ENCODE peak calls at places on chromosome 1, in seven cellular contexts. X is HCT116, A is neural crest cell, Q is ascending aorta, N is bronchial epithelial cell, T is A549, D is heart right ventricle. J is an unnamed sample.

GRCh38 chr1:43716559-43717281 is 9.4 kb downstream of the ST3GAL3 start:
- DNase-seq in N (no peak), A (no peak), Q (peak), T (no peak), D (no peak), X (no peak), J (no peak)

GRCh38 chr1:94773931-94774422 is 46.2 kb upstream of the SLC44A3 start:
- DNase-seq in Q (no peak), T (peak), A (no peak), N (peak), X (peak), D (no peak), J (peak)

GRCh38 chr1:35856964-35857363 is 26.0 kb upstream of the AGO1 start:
- DNase-seq in D (no peak), Q (no peak), A (no peak), X (no peak), T (no peak), N (no peak), J (no peak)

GRCh38 chr1:29647581-29647980 is 411.3 kb downstream of the PTPRU start:
- DNase-seq in X (no peak), N (peak), A (no peak), T (no peak), D (no peak), Q (no peak), J (no peak)

GRCh38 chr1:46302091-46303037 is 1.1 kb downstream of the LRRC41 start:
- DNase-seq in X (no peak), T (peak), D (peak), N (no peak), Q (peak), A (peak), J (peak)

GRCh38 chr1:182259229-182259872 is 132.2 kb downstream of the GLUL start:
- DNase-seq in T (no peak), Q (peak), N (peak), D (peak), X (no peak), A (no peak), J (no peak)

GRCh38 chr1:16349847-16350406 is 2.4 kb downstream of the FBXO42 start:
- DNase-seq in A (no peak), Q (peak), T (no peak), X (no peak), D (no peak), N (peak), J (no peak)

GRCh38 chr1:117365350-117366280 is 1.6 kb upstream of the MAN1A2 start:
- DNase-seq in N (peak), Q (no peak), D (no peak), A (no peak), T (no peak), X (no peak), J (no peak)

GRCh38 chr1:56423716-56424115 is 155.6 kb downstream of the PLPP3 start:
- DNase-seq in A (no peak), N (no peak), D (no peak), T (no peak), X (no peak), Q (no peak), J (no peak)

GRCh38 chr1:3610165-3610822 is 1.0 kb downstream of the MEGF6 start:
- DNase-seq in Q (no peak), D (no peak), T (no peak), X (no peak), N (no peak), A (no peak), J (no peak)

GRCh38 chr1:174726167-174726879 is 273.4 kb upstream of the CACYBP start:
- DNase-seq in A (no peak), Q (no peak), D (no peak), N (peak), T (peak), X (peak), J (no peak)

GRCh38 chr1:153375511-153375910 is at the start of gene S100A12:
- DNase-seq in N (peak), D (no peak), Q (peak), A (no peak), X (no peak), T (peak), J (no peak)

GRCh38 chr1:10589074-10589473 is 114.3 kb downstream of the PEX14 start:
- DNase-seq in T (no peak), N (no peak), A (no peak), D (no peak), Q (no peak), X (no peak), J (no peak)

GRCh38 chr1:54623216-54624007 is at the start of gene FAM151A:
- DNase-seq in D (no peak), X (no peak), N (no peak), T (no peak), Q (peak), A (no peak), J (no peak)

GRCh38 chr1:206816390-206817287 is 44.3 kb upstream of the IL10 start:
- DNase-seq in A (no peak), D (no peak), X (no peak), Q (no peak), N (no peak), T (no peak), J (no peak)

GRCh38 chr1:186626533-186626932 is 53.7 kb downstream of the PTGS2 start:
- DNase-seq in A (no peak), N (no peak), D (no peak), T (no peak), Q (no peak), X (no peak), J (no peak)

GRCh38 chr1:148307583-148308185 is 155.6 kb upstream of the NBPF11 start:
- DNase-seq in T (no peak), X (no peak), D (no peak), A (no peak), N (no peak), Q (no peak), J (no peak)

GRCh38 chr1:207015791-207016190 is 16.8 kb downstream of the C1orf116 start:
- DNase-seq in X (no peak), T (no peak), N (peak), Q (no peak), D (no peak), A (no peak), J (no peak)

GRCh38 chr1:198054510-198054909 is 102.3 kb upstream of the NEK7 start:
- DNase-seq in Q (no peak), N (no peak), D (no peak), X (no peak), A (no peak), T (no peak), J (no peak)

GRCh38 chr1:198056255-198056654 is 100.5 kb upstream of the NEK7 start:
- DNase-seq in T (peak), N (no peak), X (no peak), D (no peak), Q (no peak), A (no peak), J (no peak)
- TF ChIP-seq CTCF in T (no peak), N (peak), X (peak), D (no peak), Q (no peak), A (peak), J (peak)

GRCh38 chr1:25795955-25796806 is 3.8 kb upstream of the SELENON start:
- DNase-seq in N (peak), X (no peak), D (no peak), Q (no peak), A (no peak), T (no peak), J (no peak)

GRCh38 chr1:25798666-25799345 is 1.2 kb upstream of the SELENON start:
- DNase-seq in A (no peak), D (no peak), T (no peak), X (no peak), Q (no peak), N (no peak), J (no peak)

GRCh38 chr1:25797939-25798338 is 2.1 kb upstream of the SELENON start:
- DNase-seq in T (peak), A (peak), N (peak), D (no peak), X (no peak), Q (no peak), J (no peak)

GRCh38 chr1:25795227-25795626 is 4.8 kb upstream of the SELENON start:
- DNase-seq in D (no peak), Q (no peak), X (no peak), T (no peak), A (no peak), N (no peak), J (no peak)

GRCh38 chr1:25796807-25797458 is 3.1 kb upstream of the SELENON start:
- DNase-seq in N (peak), Q (peak), D (peak), T (peak), A (peak), X (peak), J (peak)
- TF ChIP-seq CTCF in N (peak), Q (peak), D (peak), T (peak), A (peak), X (peak), J (peak)

GRCh38 chr1:210024996-210025395 is 87.0 kb downstream of the SYT14 start:
- DNase-seq in N (no peak), Q (no peak), A (no peak), D (no peak), X (no peak), T (no peak), J (no peak)
- TF ChIP-seq CTCF in N (no peak), Q (no peak), A (no peak), D (no peak), X (peak), T (no peak), J (no peak)

GRCh38 chr1:159089184-159089791 is 12.7 kb upstream of the AIM2 start:
- DNase-seq in T (peak), A (no peak), Q (no peak), N (no peak), D (no peak), X (no peak), J (no peak)
- TF ChIP-seq CTCF in T (peak), A (peak), Q (peak), N (peak), D (peak), X (peak), J (peak)

DNA sequence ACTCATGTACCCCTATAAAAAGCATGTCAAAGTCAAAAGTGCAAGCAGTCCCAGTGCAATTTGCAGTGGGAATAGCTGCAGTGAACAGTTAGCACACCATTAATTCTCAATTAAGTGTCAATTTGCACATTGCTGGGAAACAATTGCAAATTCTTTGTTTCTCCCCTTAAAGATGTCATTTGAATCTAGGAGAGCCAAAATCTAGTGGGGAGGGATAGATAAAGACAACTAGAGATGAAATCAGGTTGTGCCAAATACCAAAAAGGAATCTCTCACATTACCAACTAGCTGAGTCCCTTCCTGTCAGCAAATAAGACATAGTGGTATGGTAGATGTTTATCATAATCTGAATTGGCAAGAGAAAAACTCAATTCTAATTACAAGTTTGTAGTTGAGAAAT is 330.7 kb downstream of the NUF2 start:
- DNase-seq in N (no peak), T (no peak), A (no peak), Q (no peak), D (no peak), X (no peak), J (no peak)
- TF ChIP-seq CTCF in N (no peak), T (no peak), A (no peak), Q (no peak), D (no peak), X (no peak), J (no peak)

GRCh38 chr1:12112711-12113161 is 49.6 kb downstream of the TNFRSF8 start:
- DNase-seq in D (no peak), T (no peak), N (no peak), A (no peak), X (no peak), Q (no peak), J (no peak)
- TF ChIP-seq CTCF in D (no peak), T (no peak), N (no peak), A (no peak), X (no peak), Q (no peak), J (no peak)

GRCh38 chr1:244271004-244271403 is 180.7 kb downstream of the ADSS2 start:
- DNase-seq in X (no peak), Q (no peak), N (no peak), A (no peak), T (no peak), D (no peak), J (no peak)

GRCh38 chr1:244273845-244274619 is 177.7 kb downstream of the ADSS2 start:
- DNase-seq in A (no peak), D (peak), T (peak), X (peak), N (peak), Q (peak), J (no peak)

GRCh38 chr1:244271909-244272308 is 179.8 kb downstream of the ADSS2 start:
- DNase-seq in Q (no peak), A (no peak), D (no peak), N (no peak), T (no peak), X (no peak), J (no peak)

GRCh38 chr1:244272471-244273261 is 179.0 kb downstream of the ADSS2 start:
- DNase-seq in T (peak), X (peak), N (peak), Q (peak), D (peak), A (peak), J (peak)

DNA sequence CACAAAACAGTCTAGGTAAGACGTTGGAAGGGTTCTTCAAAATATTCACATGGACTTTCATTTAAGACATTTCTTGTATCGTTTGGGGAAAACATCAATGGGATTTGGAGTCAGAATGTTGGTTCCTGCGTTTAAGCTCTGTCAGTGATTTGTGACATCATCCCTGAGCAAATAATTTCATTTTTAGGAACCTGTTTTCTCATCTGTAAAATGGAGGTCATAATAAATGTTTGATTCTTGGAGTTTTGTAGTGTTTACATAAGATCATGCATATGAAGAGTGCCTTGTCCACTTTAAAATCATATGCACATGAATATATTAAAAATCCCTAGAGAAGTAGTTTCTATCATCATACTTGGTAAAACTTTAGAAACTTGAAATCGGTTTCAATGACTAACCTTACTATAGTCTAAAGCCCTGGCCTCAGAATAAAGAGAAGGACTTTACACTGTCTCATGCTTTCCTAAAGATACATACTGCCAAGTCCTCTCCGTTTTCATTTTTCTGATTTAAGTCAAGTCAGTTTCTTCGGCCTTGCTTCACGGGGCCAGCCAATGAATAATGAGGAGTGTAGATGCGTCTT is 178.4 kb downstream of the ADSS2 start:
- DNase-seq in N (peak), X (no peak), D (no peak), T (no peak), Q (no peak), A (no peak), J (no peak)
- TF ChIP-seq CTCF in N (no peak), X (no peak), D (no peak), T (no peak), Q (no peak), A (no peak), J (no peak)

GRCh38 chr1:154936416-154937050 is at the start of gene PMVK:
- DNase-seq in T (peak), Q (peak), A (peak), D (peak), X (peak), N (peak), J (peak)
- TF ChIP-seq CTCF in T (peak), Q (peak), A (peak), D (peak), X (peak), N (peak), J (peak)

GRCh38 chr1:25247024-25247828 is at the start of gene RSRP1:
- DNase-seq in A (peak), Q (peak), T (peak), N (peak), X (peak), D (peak), J (peak)

GRCh38 chr1:25245393-25245792 is 1.9 kb downstream of the RSRP1 start:
- DNase-seq in Q (no peak), T (no peak), X (no peak), D (no peak), N (no peak), A (no peak), J (no peak)

GRCh38 chr1:25245809-25246599 is 1.2 kb downstream of the RSRP1 start:
- DNase-seq in T (peak), A (no peak), X (no peak), D (no peak), Q (no peak), N (peak), J (no peak)

GRCh38 chr1:25246600-25247023 is 642 bp downstream of the RSRP1 start:
- DNase-seq in N (no peak), D (peak), X (no peak), Q (no peak), A (no peak), T (no peak), J (peak)

DNA sequence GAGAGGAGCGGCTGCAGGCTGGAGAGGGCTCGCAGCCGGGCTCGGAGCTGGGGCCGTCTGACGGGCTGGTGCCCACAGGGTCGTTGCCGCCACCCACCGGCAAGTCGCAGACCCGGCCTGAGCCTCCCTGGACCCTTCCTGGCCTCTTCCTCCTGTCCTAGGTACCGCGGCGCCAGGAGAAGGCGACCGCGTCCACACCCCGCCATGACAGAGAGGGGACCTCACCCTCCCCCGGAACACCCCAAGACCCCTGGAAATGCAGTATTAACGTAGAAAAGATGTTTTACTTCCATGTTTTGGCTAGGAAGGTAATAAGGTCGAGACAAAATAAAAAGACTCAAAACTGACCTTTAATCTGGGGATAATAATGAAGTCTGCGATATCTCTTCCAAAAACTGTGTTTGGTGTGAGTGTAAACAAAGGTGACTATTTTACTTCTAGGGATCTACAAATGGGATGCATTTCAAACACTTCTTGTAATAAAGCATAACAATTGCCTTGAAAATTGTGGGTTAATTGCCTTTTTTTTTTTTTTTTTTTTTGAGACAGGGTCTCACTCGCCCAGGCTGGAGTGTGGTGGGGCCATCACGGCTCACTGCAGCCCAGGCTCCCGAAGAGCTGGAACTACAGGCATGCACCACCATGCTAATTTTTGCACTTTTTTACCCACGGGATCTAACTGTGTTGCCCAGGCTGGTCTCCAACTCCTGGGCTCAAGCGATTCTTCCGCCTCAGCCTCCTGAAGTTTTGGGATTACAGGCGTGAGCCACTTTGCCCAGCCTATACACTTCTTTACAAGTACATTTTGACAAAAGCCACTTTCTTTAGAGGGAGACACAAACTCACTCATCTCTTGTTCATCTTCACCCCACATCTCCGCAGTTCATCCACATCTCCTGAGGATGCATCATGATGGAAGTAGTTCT is 838 bp upstream of the RSRP1 start:
- DNase-seq in A (no peak), T (no peak), Q (no peak), N (no peak), D (no peak), X (no peak), J (no peak)
- TF ChIP-seq CTCF in A (peak), T (no peak), Q (peak), N (no peak), D (peak), X (no peak), J (peak)